ENCODE peak calls at places on chromosome 5, in nine cellular contexts. E is upper lobe of right lung; V is RWPE1; S is aorta; P is endothelial cell of umbilical vein; U is CD4-positive, CD25-positive, alpha-beta regulatory T cell; K is foreskin keratinocyte; I is tibial artery; W is prostate gland. F is an unnamed sample.

GRCh38 chr5:59103303-59103702 is 520.4 kb downstream of the RAB3C start:
- DNase-seq in E (no peak), V (no peak), S (no peak), P (no peak), U (no peak), K (no peak), I (no peak), W (no peak), F (no peak)

GRCh38 chr5:4720831-4721230 is 419.3 kb upstream of the ADAMTS16 start:
- DNase-seq in E (no peak), V (no peak), S (peak; percentile 63), P (no peak), U (no peak), K (no peak), I (no peak), W (no peak), F (no peak)

GRCh38 chr5:12848709-12849108 is 944.5 kb upstream of the CTNND2 start:
- DNase-seq in E (no peak), V (no peak), S (no peak), P (no peak), U (no peak), K (peak; percentile 37), I (no peak), W (no peak), F (no peak)

GRCh38 chr5:143642791-143643190 is 169.2 kb upstream of the HMHB1 start:
- DNase-seq in E (no peak), V (no peak), S (no peak), P (no peak), U (no peak), K (no peak), I (no peak), W (no peak), F (no peak)

GRCh38 chr5:64947031-64947430 is 178.3 kb downstream of the CWC27 start:
- DNase-seq in E (no peak), V (no peak), S (no peak), P (peak; percentile 81), U (no peak), K (peak; percentile 53), I (no peak), W (peak; percentile 69), F (no peak)

GRCh38 chr5:180070726-180071417 is 687 bp downstream of the RNF130 start:
- DNase-seq in E (no peak), V (peak; percentile 29), S (peak; percentile 87), P (peak; percentile 68), U (no peak), K (no peak), I (peak; percentile 51), W (peak; percentile 37), F (peak; percentile 38)

GRCh38 chr5:138641547-138642298 is 66.5 kb upstream of the HSPA9 start:
- DNase-seq in E (peak; percentile 80), V (peak; percentile 68), S (peak; percentile 88), P (peak; percentile 64), U (peak; percentile 26), K (no peak), I (peak; percentile 67), W (peak; percentile 52), F (peak; percentile 77)

GRCh38 chr5:36744678-36745659 is 131.6 kb upstream of the NIPBL start:
- DNase-seq in E (peak; percentile 91), V (peak; percentile 96), S (peak; percentile 85), P (peak; percentile 68), U (no peak), K (peak; percentile 61), I (peak; percentile 47), W (peak; percentile 96), F (peak; percentile 76)

GRCh38 chr5:134554319-134555222 is 29.1 kb downstream of the JADE2 start:
- DNase-seq in E (no peak), V (peak; percentile 47), S (peak; percentile 81), P (peak; percentile 60), U (peak; percentile 59), K (no peak), I (peak; percentile 68), W (peak; percentile 97), F (peak; percentile 90)

GRCh38 chr5:120567066-120567465 is 103.0 kb downstream of the PRR16 start:
- DNase-seq in E (no peak), V (no peak), S (no peak), P (no peak), U (no peak), K (no peak), I (no peak), W (no peak), F (no peak)

GRCh38 chr5:7445066-7445465 is 49.1 kb downstream of the ADCY2 start:
- DNase-seq in E (no peak), V (no peak), S (no peak), P (no peak), U (no peak), K (no peak), I (no peak), W (no peak), F (no peak)

GRCh38 chr5:37208883-37209808 is 40.0 kb downstream of the CPLANE1 start:
- DNase-seq in E (no peak), V (peak; percentile 58), S (no peak), P (peak; percentile 31), U (peak; percentile 9), K (no peak), I (no peak), W (no peak), F (no peak)

GRCh38 chr5:150568663-150569062 is 60.7 kb downstream of the NDST1 start:
- DNase-seq in E (no peak), V (no peak), S (no peak), P (no peak), U (no peak), K (no peak), I (no peak), W (no peak), F (no peak)

GRCh38 chr5:29899583-29899982 is 1293.9 kb upstream of the CDH6 start:
- DNase-seq in E (no peak), V (no peak), S (no peak), P (no peak), U (no peak), K (no peak), I (no peak), W (no peak), F (no peak)

GRCh38 chr5:73274870-73275756 is 102.1 kb downstream of the TMEM174 start:
- DNase-seq in E (no peak), V (no peak), S (no peak), P (no peak), U (no peak), K (no peak), I (peak; percentile 41), W (peak; percentile 61), F (peak; percentile 19)

GRCh38 chr5:81631124-81631523 is 119.8 kb downstream of the SSBP2 start:
- DNase-seq in E (no peak), V (no peak), S (no peak), P (no peak), U (no peak), K (no peak), I (no peak), W (no peak), F (no peak)

GRCh38 chr5:35470866-35471265 is 146.8 kb upstream of the SPEF2 start:
- DNase-seq in E (no peak), V (no peak), S (no peak), P (no peak), U (no peak), K (no peak), I (no peak), W (no peak), F (no peak)

GRCh38 chr5:149485655-149486615 is 65.3 kb downstream of the CSNK1A1 start:
- DNase-seq in E (no peak), V (peak; percentile 89), S (no peak), P (peak; percentile 98), U (no peak), K (peak; percentile 100), I (peak; percentile 91), W (peak; percentile 99), F (no peak)

GRCh38 chr5:135478938-135479337 is 26.8 kb upstream of the TIFAB start:
- DNase-seq in E (no peak), V (no peak), S (peak; percentile 45), P (no peak), U (no peak), K (no peak), I (no peak), W (no peak), F (no peak)

GRCh38 chr5:113169720-113170119 is 193.1 kb downstream of the DCP2 start:
- DNase-seq in E (no peak), V (no peak), S (no peak), P (no peak), U (no peak), K (no peak), I (no peak), W (no peak), F (no peak)
- H3K27ac ChIP-seq in E (no peak overlapping the region), V (no peak overlapping the region), S (no peak overlapping the region), P (no peak overlapping the region), U (no peak overlapping the region), K (no peak overlapping the region), I (no peak overlapping the region), W (no peak overlapping the region), F (no peak overlapping the region)

GRCh38 chr5:14143509-14143842 is 334 bp downstream of the TRIO start:
- DNase-seq in E (no peak), V (peak; percentile 36), S (no peak), P (no peak), U (no peak), K (no peak), I (no peak), W (no peak), F (no peak)

GRCh38 chr5:14142202-14142855 is 813 bp upstream of the TRIO start:
- DNase-seq in E (no peak), V (no peak), S (no peak), P (no peak), U (no peak), K (no peak), I (no peak), W (no peak), F (no peak)

GRCh38 chr5:14143843-14144585 is 872 bp downstream of the TRIO start:
- DNase-seq in E (peak; percentile 88), V (peak; percentile 36), S (peak; percentile 87), P (no peak), U (peak; percentile 5), K (no peak), I (peak; percentile 35), W (no peak), F (peak; percentile 36)

GRCh38 chr5:14142856-14143508 is at the start of gene TRIO:
- DNase-seq in E (peak; percentile 94), V (peak; percentile 97), S (peak; percentile 98), P (peak; percentile 94), U (peak; percentile 59), K (peak; percentile 61), I (peak; percentile 91), W (peak; percentile 93), F (peak; percentile 94)

GRCh38 chr5:14141764-14142163 is 1.4 kb upstream of the TRIO start:
- DNase-seq in E (no peak), V (no peak), S (no peak), P (no peak), U (no peak), K (no peak), I (no peak), W (no peak), F (no peak)
- H3K27ac ChIP-seq in E (peak overlapping the region; percentile 86), V (no peak overlapping the region), S (no peak overlapping the region), P (no peak overlapping the region), U (no peak overlapping the region), K (no peak overlapping the region), I (peak overlapping the region; percentile 87), W (no peak overlapping the region), F (no peak overlapping the region)

GRCh38 chr5:956941-957729 is 51.5 kb upstream of the NKD2 start:
- DNase-seq in E (peak; percentile 64), V (peak; percentile 53), S (no peak), P (peak; percentile 76), U (no peak), K (no peak), I (no peak), W (no peak), F (no peak)
- H3K27ac ChIP-seq in E (peak overlapping the region; percentile 83), V (peak overlapping the region; percentile 96), S (no peak overlapping the region), P (peak overlapping the region; percentile 59), U (no peak overlapping the region), K (no peak overlapping the region), I (no peak overlapping the region), W (no peak overlapping the region), F (no peak overlapping the region)

GRCh38 chr5:21773456-21773855 is 1079.7 kb downstream of the CDH12 start:
- DNase-seq in E (no peak), V (no peak), S (no peak), P (no peak), U (no peak), K (peak; percentile 72), I (no peak), W (no peak), F (no peak)
- H3K27ac ChIP-seq in E (no peak overlapping the region), V (no peak overlapping the region), S (no peak overlapping the region), P (no peak overlapping the region), U (no peak overlapping the region), K (peak overlapping the region; percentile 65), I (no peak overlapping the region), W (no peak overlapping the region), F (no peak overlapping the region)